ENCODE peak calls at places on chromosomes 2 and 18, in six cellular contexts. One of them, this sample, is unnamed.

GRCh38 chr2:216083464-216084279 is 2.0 kb downstream of the TMEM169 start:
- DNase-seq in H9: peak; percentile 50
- DNase-seq in H1: no peak
- DNase-seq in mesenchymal stem cell: peak; percentile 78
- DNase-seq in IMR-90: peak; percentile 83
- DNase-seq in neuronal stem cell: peak; percentile 88
- DNase-seq in this sample: no peak

GRCh38 chr18:23658296-23658695 is 4.4 kb downstream of the ANKRD29 start:
- DNase-seq in neuronal stem cell: no peak
- DNase-seq in H1: no peak
- DNase-seq in IMR-90: no peak
- DNase-seq in mesenchymal stem cell: peak; percentile 11
- DNase-seq in H9: no peak
- DNase-seq in this sample: peak; percentile 60

GRCh38 chr18:3089579-3089978 is 76.6 kb upstream of the LPIN2 start:
- DNase-seq in IMR-90: no peak
- DNase-seq in neuronal stem cell: no peak
- DNase-seq in H9: no peak
- DNase-seq in mesenchymal stem cell: no peak
- DNase-seq in H1: no peak
- DNase-seq in this sample: no peak

GRCh38 chr18:74316257-74317180 is 880 bp downstream of the C18orf63 start:
- DNase-seq in H1: no peak
- DNase-seq in H9: no peak
- DNase-seq in neuronal stem cell: no peak
- DNase-seq in mesenchymal stem cell: peak; percentile 40
- DNase-seq in IMR-90: peak; percentile 84
- DNase-seq in this sample: peak; percentile 56

GRCh38 chr18:40832362-40832761 is 1122.7 kb upstream of the PIK3C3 start:
- DNase-seq in H9: no peak
- DNase-seq in H1: no peak
- DNase-seq in neuronal stem cell: no peak
- DNase-seq in mesenchymal stem cell: peak; percentile 32
- DNase-seq in IMR-90: no peak
- DNase-seq in this sample: no peak

GRCh38 chr2:7269993-7270392 is 352.8 kb downstream of the RNF144A start:
- DNase-seq in IMR-90: no peak
- DNase-seq in H9: no peak
- DNase-seq in H1: no peak
- DNase-seq in neuronal stem cell: no peak
- DNase-seq in mesenchymal stem cell: no peak
- DNase-seq in this sample: no peak

GRCh38 chr2:112646791-112647720 is 1.3 kb downstream of the SLC20A1 start:
- DNase-seq in H1: no peak
- DNase-seq in neuronal stem cell: no peak
- DNase-seq in IMR-90: no peak
- DNase-seq in mesenchymal stem cell: peak; percentile 36
- DNase-seq in H9: no peak
- DNase-seq in this sample: no peak

GRCh38 chr18:76489081-76489480 is 6.0 kb downstream of the ZNF516 start:
- DNase-seq in neuronal stem cell: no peak
- DNase-seq in H9: no peak
- DNase-seq in H1: no peak
- DNase-seq in IMR-90: peak; percentile 27
- DNase-seq in mesenchymal stem cell: no peak
- DNase-seq in this sample: no peak

GRCh38 chr18:41858761-41859555 is 96.1 kb upstream of the PIK3C3 start:
- DNase-seq in H1: no peak
- DNase-seq in mesenchymal stem cell: no peak
- DNase-seq in IMR-90: no peak
- DNase-seq in H9: no peak
- DNase-seq in neuronal stem cell: no peak
- DNase-seq in this sample: no peak

GRCh38 chr18:49747876-49748275 is 65.5 kb downstream of the ACAA2 start:
- DNase-seq in mesenchymal stem cell: peak; percentile 58
- DNase-seq in neuronal stem cell: no peak
- DNase-seq in IMR-90: no peak
- DNase-seq in H1: no peak
- DNase-seq in H9: no peak
- DNase-seq in this sample: no peak

GRCh38 chr2:25383806-25384205 is 42.1 kb upstream of the DNMT3A start:
- DNase-seq in IMR-90: no peak
- DNase-seq in mesenchymal stem cell: no peak
- DNase-seq in H1: no peak
- DNase-seq in neuronal stem cell: no peak
- DNase-seq in H9: no peak
- DNase-seq in this sample: no peak

GRCh38 chr2:240670950-240671349 is 11.7 kb downstream of the AQP12B start:
- DNase-seq in mesenchymal stem cell: no peak
- DNase-seq in H9: no peak
- DNase-seq in H1: no peak
- DNase-seq in neuronal stem cell: no peak
- DNase-seq in IMR-90: no peak
- DNase-seq in this sample: no peak

GRCh38 chr2:196967126-196967525 is 40.6 kb upstream of the PGAP1 start:
- DNase-seq in H1: no peak
- DNase-seq in IMR-90: peak; percentile 53
- DNase-seq in mesenchymal stem cell: no peak
- DNase-seq in H9: no peak
- DNase-seq in neuronal stem cell: no peak
- DNase-seq in this sample: no peak

GRCh38 chr18:57188851-57189565 is 42.1 kb downstream of the BOD1L2 start:
- DNase-seq in neuronal stem cell: no peak
- DNase-seq in mesenchymal stem cell: no peak
- DNase-seq in IMR-90: no peak
- DNase-seq in H1: no peak
- DNase-seq in H9: no peak
- DNase-seq in this sample: no peak

GRCh38 chr2:75002007-75002406 is 43.6 kb downstream of the POLE4 start:
- DNase-seq in mesenchymal stem cell: no peak
- DNase-seq in neuronal stem cell: no peak
- DNase-seq in IMR-90: peak; percentile 75
- DNase-seq in H1: no peak
- DNase-seq in H9: no peak
- DNase-seq in this sample: no peak

GRCh38 chr2:226673314-226673723 is 126.3 kb downstream of the IRS1 start:
- DNase-seq in H9: no peak
- DNase-seq in neuronal stem cell: no peak
- DNase-seq in H1: no peak
- DNase-seq in IMR-90: peak; percentile 94
- DNase-seq in mesenchymal stem cell: peak; percentile 77
- DNase-seq in this sample: peak; percentile 79

GRCh38 chr2:55242617-55243016 is 10.1 kb downstream of the RPS27A start:
- DNase-seq in H1: no peak
- DNase-seq in IMR-90: no peak
- DNase-seq in neuronal stem cell: no peak
- DNase-seq in mesenchymal stem cell: no peak
- DNase-seq in H9: no peak
- DNase-seq in this sample: no peak

GRCh38 chr2:180607501-180608060 is 372.8 kb upstream of the UBE2E3 start:
- DNase-seq in H1: no peak
- DNase-seq in IMR-90: no peak
- DNase-seq in neuronal stem cell: no peak
- DNase-seq in mesenchymal stem cell: no peak
- DNase-seq in H9: no peak
- DNase-seq in this sample: no peak

GRCh38 chr2:241546771-241547498 is 11.6 kb upstream of the BOK start:
- DNase-seq in neuronal stem cell: peak; percentile 65
- DNase-seq in mesenchymal stem cell: peak; percentile 69
- DNase-seq in H1: no peak
- DNase-seq in IMR-90: peak; percentile 93
- DNase-seq in H9: peak; percentile 44
- DNase-seq in this sample: peak; percentile 30

GRCh38 chr2:6181525-6182270 is 489.5 kb downstream of the SOX11 start:
- DNase-seq in mesenchymal stem cell: peak; percentile 88
- DNase-seq in neuronal stem cell: no peak
- DNase-seq in IMR-90: peak; percentile 94
- DNase-seq in H9: no peak
- DNase-seq in H1: no peak
- DNase-seq in this sample: no peak

GRCh38 chr2:199742884-199743283 is 108.1 kb downstream of the FTCDNL1 start:
- DNase-seq in IMR-90: no peak
- DNase-seq in H9: no peak
- DNase-seq in neuronal stem cell: no peak
- DNase-seq in H1: no peak
- DNase-seq in mesenchymal stem cell: no peak
- DNase-seq in this sample: no peak

GRCh38 chr2:60633615-60634014 is 80.2 kb upstream of the BCL11A start:
- DNase-seq in IMR-90: no peak
- DNase-seq in H1: no peak
- DNase-seq in neuronal stem cell: no peak
- DNase-seq in H9: no peak
- DNase-seq in mesenchymal stem cell: no peak
- DNase-seq in this sample: no peak

GRCh38 chr2:19648583-19648982 is 253.2 kb downstream of the TTC32 start:
- DNase-seq in H9: no peak
- DNase-seq in mesenchymal stem cell: peak; percentile 86
- DNase-seq in neuronal stem cell: no peak
- DNase-seq in H1: no peak
- DNase-seq in IMR-90: peak; percentile 90
- DNase-seq in this sample: peak; percentile 3

GRCh38 chr2:109479804-109480203 is 134.0 kb downstream of the SEPTIN10 start:
- DNase-seq in neuronal stem cell: no peak
- DNase-seq in mesenchymal stem cell: no peak
- DNase-seq in IMR-90: no peak
- DNase-seq in H1: no peak
- DNase-seq in H9: no peak
- DNase-seq in this sample: peak; percentile 94

GRCh38 chr2:32863803-32864202 is 83.0 kb upstream of the LTBP1 start:
- DNase-seq in H9: no peak
- DNase-seq in H1: no peak
- DNase-seq in neuronal stem cell: no peak
- DNase-seq in mesenchymal stem cell: peak; percentile 43
- DNase-seq in IMR-90: peak; percentile 52
- DNase-seq in this sample: peak; percentile 15

DNA sequence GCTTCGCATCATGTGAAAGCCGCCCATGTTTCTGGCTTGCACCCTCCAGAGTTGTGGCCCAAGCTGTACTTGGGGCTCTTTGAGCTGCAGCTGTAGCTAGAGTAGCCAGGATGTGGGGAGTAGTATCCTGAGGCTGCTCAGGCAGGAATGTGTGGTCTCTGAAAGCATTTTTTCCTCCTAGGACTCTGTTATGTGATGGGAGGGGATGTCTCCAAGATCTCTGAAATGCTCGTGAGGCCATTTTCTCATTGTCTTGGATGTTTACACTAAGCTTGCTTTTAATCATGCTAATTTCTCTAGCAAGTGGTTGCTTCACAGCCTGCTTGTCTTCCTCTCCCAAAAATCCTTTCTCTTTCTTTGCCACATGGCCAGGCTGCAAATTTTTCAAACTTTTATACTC is 687.6 kb downstream of the DCDC2C start:
- DNase-seq in H1: no peak
- DNase-seq in IMR-90: no peak
- DNase-seq in H9: peak; percentile 49
- DNase-seq in mesenchymal stem cell: no peak
- DNase-seq in neuronal stem cell: no peak
- DNase-seq in this sample: no peak
- H3K4ac ChIP-seq in H1: no peak overlapping the region
- H3K4ac ChIP-seq in IMR-90: no peak overlapping the region
- H3K4ac ChIP-seq in H9: no peak overlapping the region
- H3K4ac ChIP-seq in mesenchymal stem cell: no peak overlapping the region
- H3K4ac ChIP-seq in neuronal stem cell: no peak overlapping the region
- H3K4ac ChIP-seq in this sample: no peak overlapping the region

DNA sequence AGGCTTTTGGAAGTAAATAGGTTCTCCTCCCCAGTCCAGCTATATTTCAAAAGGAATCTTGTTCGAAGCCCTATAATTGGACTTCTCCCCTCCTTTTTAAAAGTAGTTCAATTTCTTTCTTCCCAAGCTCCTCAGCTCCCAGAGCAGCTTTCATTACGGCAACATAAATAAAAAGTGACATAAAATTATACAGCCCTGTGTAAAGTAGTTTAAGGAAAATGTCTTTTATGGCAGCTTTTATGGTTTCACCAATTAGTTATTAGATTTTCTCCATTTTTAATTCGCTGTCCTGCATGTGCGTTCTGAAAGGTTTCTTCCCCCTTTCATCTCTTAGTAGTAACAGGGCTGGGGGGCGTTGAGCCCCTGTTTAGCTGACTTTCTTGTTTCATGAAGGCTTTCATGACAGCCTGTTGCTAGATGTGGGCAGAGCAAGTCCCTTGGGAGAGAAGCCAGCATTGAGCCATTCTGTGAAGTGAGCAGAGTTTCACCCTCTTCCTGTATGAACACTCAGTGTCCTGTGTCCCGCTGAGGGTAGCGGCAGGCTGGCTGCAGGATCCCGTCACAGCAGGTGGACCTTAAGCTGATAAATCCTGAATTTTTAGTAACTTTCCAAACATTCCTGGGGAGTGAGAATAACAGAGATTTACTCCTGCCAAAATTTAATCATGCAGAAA is 229.7 kb upstream of the SPRED2 start:
- DNase-seq in H1: no peak
- DNase-seq in mesenchymal stem cell: peak; percentile 58
- DNase-seq in H9: no peak
- DNase-seq in IMR-90: peak; percentile 13
- DNase-seq in neuronal stem cell: no peak
- DNase-seq in this sample: no peak
- H2AFZ ChIP-seq in H1: no peak overlapping the region
- H2AFZ ChIP-seq in mesenchymal stem cell: no peak overlapping the region
- H2AFZ ChIP-seq in H9: no peak overlapping the region
- H2AFZ ChIP-seq in IMR-90: no peak overlapping the region
- H2AFZ ChIP-seq in neuronal stem cell: no peak overlapping the region
- H2AFZ ChIP-seq in this sample: no peak overlapping the region

DNA sequence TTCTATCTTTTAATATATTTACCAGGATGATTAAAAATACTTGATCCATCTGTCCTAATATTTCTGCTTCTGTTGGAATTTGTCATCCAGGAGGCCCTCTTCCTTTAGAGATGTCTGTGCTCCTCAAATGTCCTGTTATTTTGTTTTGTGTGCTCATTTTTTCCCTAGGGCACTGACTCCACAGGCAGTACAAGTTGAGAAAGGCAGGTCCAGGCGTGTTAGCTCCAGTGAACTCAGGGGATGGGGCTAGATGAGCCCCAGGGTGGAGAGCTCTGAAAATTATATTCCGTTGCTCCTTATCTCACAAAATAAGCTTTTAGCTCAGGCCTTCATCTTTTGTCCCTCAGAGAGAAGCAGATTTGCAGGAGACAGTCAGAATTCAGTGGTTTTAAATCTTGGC is 105.7 kb downstream of the SLC4A3 start:
- DNase-seq in H9: no peak
- DNase-seq in mesenchymal stem cell: no peak
- DNase-seq in IMR-90: no peak
- DNase-seq in H1: no peak
- DNase-seq in neuronal stem cell: no peak
- DNase-seq in this sample: no peak
- H3K4ac ChIP-seq in H9: no peak overlapping the region
- H3K4ac ChIP-seq in mesenchymal stem cell: no peak overlapping the region
- H3K4ac ChIP-seq in IMR-90: no peak overlapping the region
- H3K4ac ChIP-seq in H1: no peak overlapping the region
- H3K4ac ChIP-seq in neuronal stem cell: no peak overlapping the region
- H3K4ac ChIP-seq in this sample: no peak overlapping the region

GRCh38 chr2:189954989-189955388 is 107.5 kb downstream of the MSTN start:
- DNase-seq in neuronal stem cell: no peak
- DNase-seq in mesenchymal stem cell: no peak
- DNase-seq in H1: no peak
- DNase-seq in H9: no peak
- DNase-seq in IMR-90: no peak
- DNase-seq in this sample: no peak

GRCh38 chr2:189959450-189959849 is 103.1 kb downstream of the MSTN start:
- DNase-seq in mesenchymal stem cell: no peak
- DNase-seq in H1: no peak
- DNase-seq in neuronal stem cell: no peak
- DNase-seq in IMR-90: no peak
- DNase-seq in H9: no peak
- DNase-seq in this sample: no peak

GRCh38 chr2:189960346-189960745 is 102.2 kb downstream of the MSTN start:
- DNase-seq in H9: no peak
- DNase-seq in neuronal stem cell: no peak
- DNase-seq in mesenchymal stem cell: no peak
- DNase-seq in H1: no peak
- DNase-seq in IMR-90: no peak
- DNase-seq in this sample: no peak
- H2AFZ ChIP-seq in H9: no peak overlapping the region
- H2AFZ ChIP-seq in neuronal stem cell: no peak overlapping the region
- H2AFZ ChIP-seq in mesenchymal stem cell: no peak overlapping the region
- H2AFZ ChIP-seq in H1: peak overlapping the region; percentile 36
- H2AFZ ChIP-seq in IMR-90: no peak overlapping the region
- H2AFZ ChIP-seq in this sample: no peak overlapping the region